ENCODE peak calls at places on chromosomes 12 and 14, in nine cellular contexts. One of them, this sample, is unnamed.

GRCh38 chr12:20044836-20045235 is 323.5 kb upstream of the PDE3A start:
- DNase-seq in transverse colon: no peak
- DNase-seq in right atrium auricular region: no peak
- DNase-seq in sigmoid colon: no peak
- DNase-seq in mammary epithelial cell: no peak
- DNase-seq in right cardiac atrium: no peak
- DNase-seq in cardiac muscle cell: no peak
- DNase-seq in GM23248: peak; percentile 56
- DNase-seq in ovary: no peak
- DNase-seq in this sample: no peak

GRCh38 chr12:92629349-92630065 is 73.3 kb upstream of the PLEKHG7 start:
- DNase-seq in transverse colon: no peak
- DNase-seq in right atrium auricular region: no peak
- DNase-seq in sigmoid colon: peak; percentile 71
- DNase-seq in mammary epithelial cell: no peak
- DNase-seq in right cardiac atrium: peak; percentile 54
- DNase-seq in cardiac muscle cell: peak; percentile 48
- DNase-seq in GM23248: no peak
- DNase-seq in ovary: no peak
- DNase-seq in this sample: no peak

GRCh38 chr14:29908652-29909577 is 18.7 kb downstream of the PRKD1 start:
- DNase-seq in transverse colon: no peak
- DNase-seq in right atrium auricular region: no peak
- DNase-seq in sigmoid colon: no peak
- DNase-seq in mammary epithelial cell: no peak
- DNase-seq in right cardiac atrium: no peak
- DNase-seq in cardiac muscle cell: no peak
- DNase-seq in GM23248: no peak
- DNase-seq in ovary: no peak
- DNase-seq in this sample: no peak

GRCh38 chr12:25041006-25041741 is 92.3 kb upstream of the BCAT1 start:
- DNase-seq in transverse colon: no peak
- DNase-seq in right atrium auricular region: no peak
- DNase-seq in sigmoid colon: no peak
- DNase-seq in mammary epithelial cell: no peak
- DNase-seq in right cardiac atrium: peak; percentile 54
- DNase-seq in cardiac muscle cell: no peak
- DNase-seq in GM23248: no peak
- DNase-seq in ovary: no peak
- DNase-seq in this sample: no peak

GRCh38 chr14:87483651-87484260 is 509.2 kb downstream of the GALC start:
- DNase-seq in transverse colon: no peak
- DNase-seq in right atrium auricular region: no peak
- DNase-seq in sigmoid colon: no peak
- DNase-seq in mammary epithelial cell: peak; percentile 76
- DNase-seq in right cardiac atrium: no peak
- DNase-seq in cardiac muscle cell: no peak
- DNase-seq in GM23248: peak; percentile 21
- DNase-seq in ovary: no peak
- DNase-seq in this sample: peak; percentile 76

GRCh38 chr14:37595809-37596595 is 573 bp downstream of the TTC6 start:
- DNase-seq in transverse colon: peak; percentile 90
- DNase-seq in right atrium auricular region: no peak
- DNase-seq in sigmoid colon: no peak
- DNase-seq in mammary epithelial cell: peak; percentile 97
- DNase-seq in right cardiac atrium: peak; percentile 21
- DNase-seq in cardiac muscle cell: no peak
- DNase-seq in GM23248: peak; percentile 53
- DNase-seq in ovary: no peak
- DNase-seq in this sample: peak; percentile 94

GRCh38 chr12:52119398-52120254 is 40.1 kb downstream of the SMIM41 start:
- DNase-seq in transverse colon: peak; percentile 47
- DNase-seq in right atrium auricular region: no peak
- DNase-seq in sigmoid colon: no peak
- DNase-seq in mammary epithelial cell: no peak
- DNase-seq in right cardiac atrium: peak; percentile 76
- DNase-seq in cardiac muscle cell: peak; percentile 81
- DNase-seq in GM23248: peak; percentile 40
- DNase-seq in ovary: no peak
- DNase-seq in this sample: peak; percentile 37

GRCh38 chr12:104291867-104292524 is 11.5 kb upstream of the EID3 start:
- DNase-seq in transverse colon: no peak
- DNase-seq in right atrium auricular region: no peak
- DNase-seq in sigmoid colon: no peak
- DNase-seq in mammary epithelial cell: no peak
- DNase-seq in right cardiac atrium: no peak
- DNase-seq in cardiac muscle cell: no peak
- DNase-seq in GM23248: no peak
- DNase-seq in ovary: no peak
- DNase-seq in this sample: no peak

GRCh38 chr14:93137864-93138263 is 22.1 kb upstream of the ITPK1 start:
- DNase-seq in transverse colon: peak; percentile 88
- DNase-seq in right atrium auricular region: no peak
- DNase-seq in sigmoid colon: peak; percentile 78
- DNase-seq in mammary epithelial cell: peak; percentile 13
- DNase-seq in right cardiac atrium: peak; percentile 81
- DNase-seq in cardiac muscle cell: peak; percentile 61
- DNase-seq in GM23248: peak; percentile 38
- DNase-seq in ovary: peak; percentile 34
- DNase-seq in this sample: no peak

GRCh38 chr12:13044859-13045384 is 741 bp downstream of the FAM234B start:
- DNase-seq in transverse colon: no peak
- DNase-seq in right atrium auricular region: no peak
- DNase-seq in sigmoid colon: no peak
- DNase-seq in mammary epithelial cell: peak; percentile 23
- DNase-seq in right cardiac atrium: no peak
- DNase-seq in cardiac muscle cell: no peak
- DNase-seq in GM23248: peak; percentile 51
- DNase-seq in ovary: no peak
- DNase-seq in this sample: peak; percentile 10

GRCh38 chr14:37559386-37559785 is 35.7 kb downstream of the FOXA1 start:
- DNase-seq in transverse colon: no peak
- DNase-seq in right atrium auricular region: no peak
- DNase-seq in sigmoid colon: no peak
- DNase-seq in mammary epithelial cell: no peak
- DNase-seq in right cardiac atrium: no peak
- DNase-seq in cardiac muscle cell: no peak
- DNase-seq in GM23248: peak; percentile 3
- DNase-seq in ovary: no peak
- DNase-seq in this sample: peak; percentile 78

GRCh38 chr14:85344847-85345591 is 184.9 kb upstream of the FLRT2 start:
- DNase-seq in transverse colon: no peak
- DNase-seq in right atrium auricular region: no peak
- DNase-seq in sigmoid colon: no peak
- DNase-seq in mammary epithelial cell: no peak
- DNase-seq in right cardiac atrium: no peak
- DNase-seq in cardiac muscle cell: no peak
- DNase-seq in GM23248: no peak
- DNase-seq in ovary: no peak
- DNase-seq in this sample: no peak

GRCh38 chr12:38269897-38270296 is 46.7 kb upstream of the ALG10B start:
- DNase-seq in transverse colon: no peak
- DNase-seq in right atrium auricular region: no peak
- DNase-seq in sigmoid colon: no peak
- DNase-seq in mammary epithelial cell: peak; percentile 41
- DNase-seq in right cardiac atrium: no peak
- DNase-seq in cardiac muscle cell: no peak
- DNase-seq in GM23248: no peak
- DNase-seq in ovary: no peak
- DNase-seq in this sample: peak; percentile 83

GRCh38 chr12:38268612-38269011 is 48.0 kb upstream of the ALG10B start:
- DNase-seq in transverse colon: no peak
- DNase-seq in right atrium auricular region: no peak
- DNase-seq in sigmoid colon: no peak
- DNase-seq in mammary epithelial cell: no peak
- DNase-seq in right cardiac atrium: no peak
- DNase-seq in cardiac muscle cell: no peak
- DNase-seq in GM23248: no peak
- DNase-seq in ovary: no peak
- DNase-seq in this sample: no peak
- H3K27me3 ChIP-seq in transverse colon: no peaks in the 10 kb centered on the region
- H3K27me3 ChIP-seq in right atrium auricular region: no peaks in the 10 kb centered on the region
- H3K27me3 ChIP-seq in sigmoid colon: no peaks in the 10 kb centered on the region
- H3K27me3 ChIP-seq in mammary epithelial cell: no peaks in the 10 kb centered on the region
- H3K27me3 ChIP-seq in right cardiac atrium: no peaks in the 10 kb centered on the region
- H3K27me3 ChIP-seq in cardiac muscle cell: no peaks in the 10 kb centered on the region
- H3K27me3 ChIP-seq in GM23248: no peaks in the 10 kb centered on the region
- H3K27me3 ChIP-seq in ovary: no peaks in the 10 kb centered on the region
- H3K27me3 ChIP-seq in this sample: no peaks in the 10 kb centered on the region

GRCh38 chr14:67512463-67513134 is 20.5 kb upstream of the PLEKHH1 start:
- DNase-seq in transverse colon: no peak
- DNase-seq in right atrium auricular region: no peak
- DNase-seq in sigmoid colon: no peak
- DNase-seq in mammary epithelial cell: no peak
- DNase-seq in right cardiac atrium: no peak
- DNase-seq in cardiac muscle cell: no peak
- DNase-seq in GM23248: no peak
- DNase-seq in ovary: no peak
- DNase-seq in this sample: no peak

GRCh38 chr14:67513631-67514108 is 19.4 kb upstream of the PLEKHH1 start:
- DNase-seq in transverse colon: peak; percentile 39
- DNase-seq in right atrium auricular region: no peak
- DNase-seq in sigmoid colon: no peak
- DNase-seq in mammary epithelial cell: no peak
- DNase-seq in right cardiac atrium: no peak
- DNase-seq in cardiac muscle cell: no peak
- DNase-seq in GM23248: no peak
- DNase-seq in ovary: no peak
- DNase-seq in this sample: no peak

GRCh38 chr14:67508973-67509372 is 20.5 kb upstream of the TMEM229B start:
- DNase-seq in transverse colon: no peak
- DNase-seq in right atrium auricular region: no peak
- DNase-seq in sigmoid colon: no peak
- DNase-seq in mammary epithelial cell: no peak
- DNase-seq in right cardiac atrium: no peak
- DNase-seq in cardiac muscle cell: no peak
- DNase-seq in GM23248: no peak
- DNase-seq in ovary: no peak
- DNase-seq in this sample: no peak

GRCh38 chr14:67510121-67510520 is 21.6 kb upstream of the TMEM229B start:
- DNase-seq in transverse colon: no peak
- DNase-seq in right atrium auricular region: no peak
- DNase-seq in sigmoid colon: no peak
- DNase-seq in mammary epithelial cell: no peak
- DNase-seq in right cardiac atrium: no peak
- DNase-seq in cardiac muscle cell: no peak
- DNase-seq in GM23248: peak; percentile 61
- DNase-seq in ovary: no peak
- DNase-seq in this sample: peak; percentile 60

GRCh38 chr14:67510836-67511235 is 22.3 kb upstream of the PLEKHH1 start:
- DNase-seq in transverse colon: no peak
- DNase-seq in right atrium auricular region: no peak
- DNase-seq in sigmoid colon: no peak
- DNase-seq in mammary epithelial cell: no peak
- DNase-seq in right cardiac atrium: no peak
- DNase-seq in cardiac muscle cell: no peak
- DNase-seq in GM23248: peak; percentile 22
- DNase-seq in ovary: no peak
- DNase-seq in this sample: peak; percentile 6
- H3K27me3 ChIP-seq in transverse colon: no peaks in the 10 kb centered on the region
- H3K27me3 ChIP-seq in right atrium auricular region: no peaks in the 10 kb centered on the region
- H3K27me3 ChIP-seq in sigmoid colon: no peaks in the 10 kb centered on the region
- H3K27me3 ChIP-seq in mammary epithelial cell: no peaks in the 10 kb centered on the region
- H3K27me3 ChIP-seq in right cardiac atrium: no peaks in the 10 kb centered on the region
- H3K27me3 ChIP-seq in cardiac muscle cell: peaks cover 32% of the 10 kb centered on the region
- H3K27me3 ChIP-seq in GM23248: peaks cover 2% of the 10 kb centered on the region
- H3K27me3 ChIP-seq in ovary: no peaks in the 10 kb centered on the region
- H3K27me3 ChIP-seq in this sample: no peaks in the 10 kb centered on the region

DNA sequence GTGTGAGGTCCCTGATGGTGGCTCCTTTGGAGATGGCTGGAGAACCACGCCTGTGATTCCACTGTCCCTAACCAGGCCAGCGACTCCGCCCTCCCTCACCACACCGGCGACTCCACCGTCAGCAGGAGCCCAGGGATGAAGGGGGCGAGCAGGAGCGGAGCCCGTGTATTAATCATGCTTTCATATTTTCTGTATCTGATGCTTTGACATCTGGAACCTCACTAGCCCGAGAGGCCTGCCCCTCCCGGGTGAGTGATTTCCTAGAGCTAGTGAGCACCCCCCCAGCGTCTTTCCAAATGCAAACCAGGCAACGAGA is 69.9 kb downstream of the NOC4L start:
- DNase-seq in transverse colon: no peak
- DNase-seq in right atrium auricular region: no peak
- DNase-seq in sigmoid colon: no peak
- DNase-seq in mammary epithelial cell: no peak
- DNase-seq in right cardiac atrium: peak; percentile 15
- DNase-seq in cardiac muscle cell: no peak
- DNase-seq in GM23248: no peak
- DNase-seq in ovary: no peak
- DNase-seq in this sample: no peak
- H3K27me3 ChIP-seq in transverse colon: peaks cover 5% of the 10 kb centered on the region
- H3K27me3 ChIP-seq in right atrium auricular region: no peaks in the 10 kb centered on the region
- H3K27me3 ChIP-seq in sigmoid colon: peaks cover 8% of the 10 kb centered on the region
- H3K27me3 ChIP-seq in mammary epithelial cell: no peaks in the 10 kb centered on the region
- H3K27me3 ChIP-seq in right cardiac atrium: no peaks in the 10 kb centered on the region
- H3K27me3 ChIP-seq in cardiac muscle cell: peaks cover 3% of the 10 kb centered on the region
- H3K27me3 ChIP-seq in GM23248: peaks cover 18% of the 10 kb centered on the region
- H3K27me3 ChIP-seq in ovary: no peaks in the 10 kb centered on the region
- H3K27me3 ChIP-seq in this sample: no peaks in the 10 kb centered on the region

GRCh38 chr12:128969480-128970055 is 116.3 kb downstream of the GLT1D1 start:
- DNase-seq in transverse colon: peak; percentile 20
- DNase-seq in right atrium auricular region: no peak
- DNase-seq in sigmoid colon: no peak
- DNase-seq in mammary epithelial cell: no peak
- DNase-seq in right cardiac atrium: no peak
- DNase-seq in cardiac muscle cell: peak; percentile 67
- DNase-seq in GM23248: no peak
- DNase-seq in ovary: no peak
- DNase-seq in this sample: no peak
- H3K27me3 ChIP-seq in transverse colon: peaks cover 22% of the 10 kb centered on the region
- H3K27me3 ChIP-seq in right atrium auricular region: peaks cover 8% of the 10 kb centered on the region
- H3K27me3 ChIP-seq in sigmoid colon: peaks cover 15% of the 10 kb centered on the region
- H3K27me3 ChIP-seq in mammary epithelial cell: no peaks in the 10 kb centered on the region
- H3K27me3 ChIP-seq in right cardiac atrium: no peaks in the 10 kb centered on the region
- H3K27me3 ChIP-seq in cardiac muscle cell: peaks cover 61% of the 10 kb centered on the region
- H3K27me3 ChIP-seq in GM23248: no peaks in the 10 kb centered on the region
- H3K27me3 ChIP-seq in ovary: no peaks in the 10 kb centered on the region
- H3K27me3 ChIP-seq in this sample: no peaks in the 10 kb centered on the region

DNA sequence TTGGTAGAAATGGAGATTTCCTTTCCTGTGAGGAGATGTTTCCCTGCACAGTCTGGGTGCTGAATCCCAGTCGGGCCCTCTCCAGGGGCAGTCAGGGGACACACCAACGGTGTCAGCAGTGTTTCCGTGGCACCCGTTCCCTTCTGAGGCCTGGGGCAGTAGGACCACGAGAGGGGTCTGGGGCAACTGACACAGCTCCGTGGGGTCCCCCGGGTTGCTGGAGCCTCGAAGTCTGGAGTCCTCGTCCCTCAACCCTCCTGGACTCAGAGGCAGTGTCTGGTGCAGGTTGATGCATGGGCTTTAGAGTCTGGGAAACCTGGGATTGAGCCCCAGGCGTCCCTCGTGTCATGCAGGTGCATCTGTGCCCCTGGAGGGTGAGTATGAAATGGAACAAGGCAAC is 327.3 kb downstream of the ADGRD1 start:
- DNase-seq in transverse colon: no peak
- DNase-seq in right atrium auricular region: no peak
- DNase-seq in sigmoid colon: peak; percentile 42
- DNase-seq in mammary epithelial cell: no peak
- DNase-seq in right cardiac atrium: no peak
- DNase-seq in cardiac muscle cell: no peak
- DNase-seq in GM23248: no peak
- DNase-seq in ovary: no peak
- DNase-seq in this sample: no peak
- H3K27me3 ChIP-seq in transverse colon: no peaks in the 10 kb centered on the region
- H3K27me3 ChIP-seq in right atrium auricular region: no peaks in the 10 kb centered on the region
- H3K27me3 ChIP-seq in sigmoid colon: no peaks in the 10 kb centered on the region
- H3K27me3 ChIP-seq in mammary epithelial cell: no peaks in the 10 kb centered on the region
- H3K27me3 ChIP-seq in right cardiac atrium: no peaks in the 10 kb centered on the region
- H3K27me3 ChIP-seq in cardiac muscle cell: no peaks in the 10 kb centered on the region
- H3K27me3 ChIP-seq in GM23248: no peaks in the 10 kb centered on the region
- H3K27me3 ChIP-seq in ovary: no peaks in the 10 kb centered on the region
- H3K27me3 ChIP-seq in this sample: no peaks in the 10 kb centered on the region

This sample was measured in bronchial epithelial cell.